ENCODE peak calls at places on chromosome 13, in eight cellular contexts. F is heart left ventricle, T is stomach, R is suprapubic skin, Y is uterus, P is esophagus squamous epithelium, X is IMR-90, D is A549. W is an unnamed sample.

GRCh38 chr13:112782433-112783010 is 92.7 kb downstream of the ATP11A start:
- DNase-seq in F (no peak), T (peak), R (no peak), Y (no peak), P (no peak), X (no peak), D (no peak), W (peak)

GRCh38 chr13:99527346-99527745 is 26.1 kb downstream of the TM9SF2 start:
- DNase-seq in F (no peak), T (no peak), R (no peak), Y (no peak), P (no peak), X (no peak), D (no peak), W (no peak)

GRCh38 chr13:93462151-93462550 is 235.5 kb downstream of the GPC6 start:
- DNase-seq in F (no peak), T (no peak), R (no peak), Y (no peak), P (no peak), X (no peak), D (no peak), W (no peak)

GRCh38 chr13:85314686-85315085 is 484.5 kb downstream of the SLITRK6 start:
- DNase-seq in F (no peak), T (no peak), R (no peak), Y (no peak), P (no peak), X (no peak), D (no peak), W (no peak)

GRCh38 chr13:71378992-71379905 is 487.8 kb downstream of the DACH1 start:
- DNase-seq in F (no peak), T (no peak), R (no peak), Y (no peak), P (no peak), X (no peak), D (no peak), W (no peak)

GRCh38 chr13:82506805-82507404 is 1375.4 kb downstream of the SLITRK1 start:
- DNase-seq in F (no peak), T (no peak), R (no peak), Y (no peak), P (no peak), X (no peak), D (no peak), W (no peak)

GRCh38 chr13:30639671-30640070 is 22.0 kb downstream of the USPL1 start:
- DNase-seq in F (no peak), T (no peak), R (no peak), Y (no peak), P (no peak), X (peak), D (no peak), W (no peak)

GRCh38 chr13:78121459-78122348 is 203.1 kb upstream of the EDNRB start:
- DNase-seq in F (peak), T (peak), R (no peak), Y (peak), P (no peak), X (peak), D (peak), W (no peak)

GRCh38 chr13:76677047-76677446 is 209.2 kb downstream of the KCTD12 start:
- DNase-seq in F (peak), T (no peak), R (no peak), Y (peak), P (no peak), X (peak), D (no peak), W (no peak)

GRCh38 chr13:24875566-24875965 is 111.6 kb downstream of the RNF17 start:
- DNase-seq in F (no peak), T (no peak), R (no peak), Y (no peak), P (no peak), X (no peak), D (no peak), W (no peak)

GRCh38 chr13:78816592-78816991 is 157.6 kb upstream of the OBI1 start:
- DNase-seq in F (no peak), T (no peak), R (no peak), Y (no peak), P (no peak), X (no peak), D (no peak), W (no peak)

GRCh38 chr13:43316997-43317396 is 293.6 kb downstream of the DNAJC15 start:
- DNase-seq in F (peak), T (no peak), R (no peak), Y (no peak), P (no peak), X (peak), D (no peak), W (no peak)

GRCh38 chr13:114116734-114117133 is 15.7 kb downstream of the RASA3 start:
- DNase-seq in F (no peak), T (no peak), R (no peak), Y (no peak), P (no peak), X (no peak), D (no peak), W (no peak)

GRCh38 chr13:44575741-44576395 is at the start of gene TSC22D1:
- DNase-seq in F (peak), T (peak), R (no peak), Y (peak), P (no peak), X (peak), D (peak), W (peak)

GRCh38 chr13:104525467-104525866 is 1459.2 kb upstream of the SLC10A2 start:
- DNase-seq in F (no peak), T (no peak), R (no peak), Y (no peak), P (no peak), X (no peak), D (no peak), W (no peak)

GRCh38 chr13:55664178-55664577 is 1476.5 kb upstream of the PRR20A start:
- DNase-seq in F (no peak), T (no peak), R (no peak), Y (no peak), P (no peak), X (no peak), D (no peak), W (no peak)

GRCh38 chr13:31038834-31039552 is 106.5 kb downstream of the TEX26 start:
- DNase-seq in F (no peak), T (no peak), R (no peak), Y (no peak), P (no peak), X (peak), D (no peak), W (no peak)

GRCh38 chr13:114339779-114340534 is 25.7 kb downstream of the CHAMP1 start:
- DNase-seq in F (no peak), T (peak), R (no peak), Y (no peak), P (no peak), X (peak), D (peak), W (no peak)

GRCh38 chr13:37602743-37603381 is 4.3 kb upstream of the POSTN start:
- DNase-seq in F (no peak), T (no peak), R (no peak), Y (no peak), P (no peak), X (peak), D (no peak), W (no peak)

GRCh38 chr13:111597041-111598017 is 276.9 kb downstream of the TEX29 start:
- DNase-seq in F (no peak), T (no peak), R (peak), Y (no peak), P (no peak), X (no peak), D (no peak), W (peak)

GRCh38 chr13:74251778-74252519 is 117.7 kb upstream of the KLF12 start:
- DNase-seq in F (no peak), T (no peak), R (no peak), Y (no peak), P (no peak), X (no peak), D (no peak), W (no peak)

GRCh38 chr13:55001881-55002280 is 1973.3 kb downstream of the OLFM4 start:
- DNase-seq in F (no peak), T (no peak), R (no peak), Y (no peak), P (no peak), X (no peak), D (no peak), W (no peak)

GRCh38 chr13:36907266-36907665 is 12.8 kb downstream of the SMAD9 start:
- DNase-seq in F (no peak), T (no peak), R (no peak), Y (no peak), P (no peak), X (no peak), D (no peak), W (no peak)

GRCh38 chr13:43355774-43356173 is 332.4 kb downstream of the DNAJC15 start:
- DNase-seq in F (no peak), T (no peak), R (no peak), Y (no peak), P (no peak), X (no peak), D (no peak), W (no peak)

GRCh38 chr13:113345486-113345885 is 18.4 kb downstream of the GRTP1 start:
- DNase-seq in F (no peak), T (no peak), R (no peak), Y (no peak), P (no peak), X (no peak), D (no peak), W (no peak)

GRCh38 chr13:76829572-76830327 is 56.5 kb downstream of the KCTD12 start:
- DNase-seq in F (peak), T (peak), R (no peak), Y (peak), P (no peak), X (no peak), D (no peak), W (no peak)

GRCh38 chr13:111346281-111346680 is 25.8 kb downstream of the TEX29 start:
- DNase-seq in F (no peak), T (no peak), R (no peak), Y (no peak), P (no peak), X (no peak), D (no peak), W (no peak)

GRCh38 chr13:36531746-36532486 is 99.6 kb downstream of the CCNA1 start:
- DNase-seq in F (no peak), T (no peak), R (no peak), Y (no peak), P (no peak), X (no peak), D (no peak), W (no peak)

GRCh38 chr13:73929287-73929932 is 204.8 kb downstream of the KLF12 start:
- DNase-seq in F (no peak), T (no peak), R (no peak), Y (no peak), P (no peak), X (no peak), D (no peak), W (no peak)

GRCh38 chr13:29852464-29853054 is 2.1 kb upstream of the UBL3 start:
- DNase-seq in F (no peak), T (no peak), R (no peak), Y (no peak), P (no peak), X (peak), D (no peak), W (no peak)

GRCh38 chr13:93254775-93255174 is 28.2 kb downstream of the GPC6 start:
- DNase-seq in F (no peak), T (no peak), R (no peak), Y (no peak), P (no peak), X (no peak), D (no peak), W (no peak)

GRCh38 chr13:34731486-34731885 is 210.6 kb upstream of the NBEA start:
- DNase-seq in F (no peak), T (no peak), R (no peak), Y (no peak), P (no peak), X (no peak), D (no peak), W (no peak)

GRCh38 chr13:59776924-59777690 is 386.6 kb downstream of the DIAPH3 start:
- DNase-seq in F (no peak), T (no peak), R (no peak), Y (no peak), P (no peak), X (peak), D (no peak), W (no peak)

GRCh38 chr13:107210216-107211010 is 642.5 kb upstream of the ARGLU1 start:
- DNase-seq in F (no peak), T (no peak), R (no peak), Y (no peak), P (no peak), X (peak), D (no peak), W (no peak)

GRCh38 chr13:41296879-41297646 is 14.0 kb upstream of the NAA16 start:
- DNase-seq in F (no peak), T (no peak), R (no peak), Y (no peak), P (no peak), X (no peak), D (no peak), W (no peak)

GRCh38 chr13:38888309-38888708 is 102.3 kb downstream of the STOML3 start:
- DNase-seq in F (no peak), T (no peak), R (no peak), Y (no peak), P (no peak), X (peak), D (no peak), W (no peak)

GRCh38 chr13:63161219-63161618 is 1745.6 kb upstream of the PCDH20 start:
- DNase-seq in F (no peak), T (no peak), R (no peak), Y (no peak), P (no peak), X (peak), D (no peak), W (no peak)

GRCh38 chr13:80082396-80083096 is 258.4 kb downstream of the SPRY2 start:
- DNase-seq in F (no peak), T (no peak), R (no peak), Y (no peak), P (no peak), X (peak), D (no peak), W (no peak)

GRCh38 chr13:97425570-97425969 is 8.4 kb upstream of the RAP2A start:
- DNase-seq in F (no peak), T (no peak), R (no peak), Y (no peak), P (no peak), X (peak), D (no peak), W (no peak)

GRCh38 chr13:97426695-97427094 is 7.3 kb upstream of the RAP2A start:
- DNase-seq in F (no peak), T (no peak), R (no peak), Y (no peak), P (no peak), X (no peak), D (no peak), W (no peak)

GRCh38 chr13:97422118-97423054 is 11.6 kb upstream of the RAP2A start:
- DNase-seq in F (peak), T (no peak), R (no peak), Y (no peak), P (no peak), X (no peak), D (no peak), W (no peak)

GRCh38 chr13:97417698-97418097 is 16.3 kb upstream of the RAP2A start:
- DNase-seq in F (no peak), T (no peak), R (no peak), Y (no peak), P (no peak), X (no peak), D (no peak), W (no peak)

GRCh38 chr13:97423300-97424045 is 10.5 kb upstream of the RAP2A start:
- DNase-seq in F (peak), T (no peak), R (no peak), Y (no peak), P (no peak), X (no peak), D (no peak), W (no peak)
- H3K4me3 ChIP-seq in F (no peak), T (no peak), R (no peak), Y (no peak), P (no peak), X (no peak), D (no peak), W (no peak)

DNA sequence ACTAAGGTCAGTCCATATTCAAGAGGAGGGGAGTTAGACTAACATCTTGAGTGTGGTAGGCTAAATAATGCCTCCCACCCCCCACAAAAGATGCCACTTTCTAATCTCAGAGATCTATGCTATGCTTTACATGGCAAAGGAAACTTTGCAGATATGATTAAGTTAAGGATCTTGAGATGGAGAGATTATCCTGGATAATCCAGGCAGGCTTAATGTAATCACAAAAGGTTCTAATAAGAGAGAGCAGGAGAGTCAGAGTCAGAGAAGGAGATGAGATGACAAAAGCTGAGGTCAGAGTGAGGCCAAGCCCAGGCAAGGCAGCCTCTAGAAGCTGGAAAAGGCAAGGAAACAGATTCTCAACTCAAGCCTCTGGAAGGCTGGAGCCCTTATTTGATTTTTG is 1011.6 kb downstream of the PCDH9 start:
- DNase-seq in F (no peak), T (no peak), R (no peak), Y (no peak), P (no peak), X (no peak), D (no peak), W (no peak)
- TF ChIP-seq POLR2A in F (no peak), T (no peak), R (no peak), Y (no peak), P (no peak), X (no peak), D (no peak), W (no peak)

GRCh38 chr13:33193428-33193974 is 92.1 kb downstream of the STARD13 start:
- DNase-seq in F (no peak), T (no peak), R (no peak), Y (no peak), P (no peak), X (no peak), D (no peak), W (no peak)

GRCh38 chr13:33191425-33192221 is 93.9 kb downstream of the STARD13 start:
- DNase-seq in F (no peak), T (no peak), R (no peak), Y (no peak), P (no peak), X (peak), D (no peak), W (no peak)

GRCh38 chr13:33197551-33197971 is 88.0 kb downstream of the STARD13 start:
- DNase-seq in F (no peak), T (no peak), R (no peak), Y (no peak), P (no peak), X (no peak), D (no peak), W (no peak)

GRCh38 chr13:33195693-33196464 is 89.7 kb downstream of the STARD13 start:
- DNase-seq in F (no peak), T (no peak), R (no peak), Y (no peak), P (no peak), X (no peak), D (no peak), W (no peak)

DNA sequence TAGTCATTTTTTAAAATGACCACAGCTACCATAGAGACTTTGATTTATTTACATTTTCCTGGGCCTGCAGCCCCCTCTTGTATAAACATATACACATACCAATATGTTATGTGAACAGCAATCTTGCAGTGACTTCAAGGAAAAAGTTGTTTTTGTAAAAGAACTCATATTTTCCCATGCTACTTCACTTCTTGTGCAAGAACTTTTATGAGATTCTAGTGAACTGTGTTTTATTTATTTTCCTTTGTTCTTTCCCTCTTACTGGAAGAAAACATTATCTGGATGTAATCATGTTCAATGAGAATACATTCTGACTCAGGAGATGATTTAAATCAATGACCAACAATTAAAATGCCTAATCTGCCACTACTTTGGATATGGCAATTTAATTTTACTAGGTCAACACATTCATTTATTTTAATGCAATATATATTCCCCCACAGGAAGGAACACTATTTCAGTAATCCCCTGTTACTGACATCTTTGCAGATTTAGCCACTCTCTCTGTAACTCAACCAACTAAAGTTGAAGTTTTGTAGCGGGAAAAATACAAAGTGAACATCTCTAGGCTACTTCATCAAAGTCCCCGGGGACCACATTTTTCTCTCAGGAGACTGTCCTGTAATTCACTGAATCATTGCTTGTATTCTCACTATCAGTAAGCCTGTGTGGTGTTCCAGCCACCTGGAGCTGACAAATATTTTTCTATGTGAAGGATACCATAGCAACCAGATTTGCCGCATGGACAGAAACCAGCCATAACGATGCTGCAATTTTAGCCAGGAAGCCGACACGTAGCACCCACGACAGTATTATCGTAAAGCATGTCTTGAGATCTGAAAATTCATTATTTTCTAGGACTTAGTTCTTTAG is 90.5 kb downstream of the STARD13 start:
- DNase-seq in F (peak), T (peak), R (no peak), Y (peak), P (no peak), X (peak), D (peak), W (no peak)
- H3K4me3 ChIP-seq in F (no peak), T (no peak), R (no peak), Y (peak), P (no peak), X (no peak), D (no peak), W (no peak)

GRCh38 chr13:51805925-51806324 is 2.0 kb upstream of the DHRS12 start:
- DNase-seq in F (no peak), T (no peak), R (no peak), Y (no peak), P (no peak), X (no peak), D (no peak), W (no peak)

GRCh38 chr13:51806571-51806970 is 2.6 kb upstream of the DHRS12 start:
- DNase-seq in F (no peak), T (peak), R (no peak), Y (no peak), P (no peak), X (peak), D (peak), W (no peak)

GRCh38 chr13:51808811-51809210 is 4.8 kb upstream of the DHRS12 start:
- DNase-seq in F (no peak), T (no peak), R (no peak), Y (no peak), P (no peak), X (no peak), D (no peak), W (no peak)

GRCh38 chr13:51805313-51805712 is 1.4 kb upstream of the DHRS12 start:
- DNase-seq in F (no peak), T (no peak), R (no peak), Y (no peak), P (no peak), X (no peak), D (no peak), W (no peak)

DNA sequence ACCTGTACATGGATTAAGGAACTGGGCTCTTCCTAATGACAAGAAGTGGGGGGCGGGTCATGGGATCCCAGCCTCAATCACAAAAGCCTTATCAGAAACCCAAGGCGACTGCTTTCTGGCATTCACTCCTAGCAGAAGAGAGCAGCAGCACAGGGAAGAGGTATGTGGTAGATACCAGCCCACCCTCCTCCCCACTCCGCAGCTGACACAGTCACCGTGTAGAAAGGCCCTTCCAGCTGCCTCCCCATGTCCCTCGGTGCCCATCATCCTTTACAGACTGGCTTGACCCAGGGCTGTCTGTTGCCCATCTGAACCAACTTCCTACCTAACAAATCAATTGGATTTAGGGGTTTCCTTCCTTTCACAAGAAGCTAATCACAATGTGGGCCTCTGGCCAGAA is 3.1 kb upstream of the DHRS12 start:
- DNase-seq in F (no peak), T (no peak), R (no peak), Y (no peak), P (no peak), X (no peak), D (no peak), W (no peak)
- TF ChIP-seq POLR2A in F (no peak), T (no peak), R (no peak), Y (no peak), P (no peak), X (no peak), D (no peak), W (no peak)

GRCh38 chr13:110319774-110320509 is 12.9 kb downstream of the COL4A2 start:
- DNase-seq in F (no peak), T (no peak), R (no peak), Y (no peak), P (no peak), X (peak), D (peak), W (no peak)
- H3K4me3 ChIP-seq in F (no peak), T (no peak), R (no peak), Y (no peak), P (no peak), X (no peak), D (peak), W (no peak)